ENCODE peak calls at places on chromosomes 7 and 10, in nine cellular contexts. P is fibroblast of pulmonary artery, L is HFFc6, K is fibroblast of mammary gland, U is uterus, M is heart right ventricle, J is left ventricle myocardium inferior, X is psoas muscle, A is glutamatergic neuron. R is an unnamed sample.
A peak's percentile ranks its signal among the peaks of the same experiment; 100 is the strongest.

GRCh38 chr7:55490099-55490498 is 82.2 kb downstream of the VOPP1 start:
- DNase-seq in P (no peak), L (no peak), K (no peak), U (no peak), M (no peak), J (no peak), X (no peak), A (no peak), R (no peak)

GRCh38 chr10:92240289-92241157 is 50.4 kb downstream of the CPEB3 start:
- DNase-seq in P (peak; percentile 82), L (peak; percentile 57), K (peak; percentile 64), U (peak; percentile 35), M (peak; percentile 80), J (no peak), X (peak; percentile 26), A (peak; percentile 30), R (peak; percentile 87)

GRCh38 chr10:36172574-36172973 is 530.5 kb upstream of the FZD8 start:
- DNase-seq in P (peak; percentile 69), L (no peak), K (peak; percentile 46), U (no peak), M (no peak), J (no peak), X (no peak), A (no peak), R (no peak)

GRCh38 chr10:68406111-68406814 is 814 bp downstream of the RUFY2 start:
- DNase-seq in P (peak; percentile 75), L (peak; percentile 43), K (peak; percentile 48), U (peak; percentile 52), M (peak; percentile 20), J (peak; percentile 48), X (peak; percentile 48), A (peak; percentile 82), R (peak; percentile 16)

GRCh38 chr7:69429817-69430501 is 168.3 kb upstream of the AUTS2 start:
- DNase-seq in P (peak; percentile 7), L (no peak), K (peak; percentile 78), U (peak; percentile 75), M (peak; percentile 64), J (peak; percentile 68), X (peak; percentile 69), A (no peak), R (no peak)

GRCh38 chr7:68770649-68771048 is 827.6 kb upstream of the AUTS2 start:
- DNase-seq in P (no peak), L (no peak), K (no peak), U (peak; percentile 12), M (peak; percentile 24), J (peak; percentile 69), X (peak; percentile 28), A (peak; percentile 37), R (no peak)

GRCh38 chr7:70744414-70744942 is 387.5 kb upstream of the GALNT17 start:
- DNase-seq in P (no peak), L (no peak), K (no peak), U (no peak), M (no peak), J (no peak), X (no peak), A (no peak), R (no peak)

GRCh38 chr10:114117728-114118127 is 56.3 kb downstream of the CCDC186 start:
- DNase-seq in P (no peak), L (no peak), K (no peak), U (no peak), M (no peak), J (no peak), X (no peak), A (no peak), R (no peak)

GRCh38 chr10:98846787-98847186 is 388.9 kb downstream of the HPSE2 start:
- DNase-seq in P (no peak), L (no peak), K (no peak), U (no peak), M (no peak), J (no peak), X (no peak), A (no peak), R (no peak)

GRCh38 chr10:98852686-98853085 is 383.0 kb downstream of the HPSE2 start:
- DNase-seq in P (no peak), L (no peak), K (peak; percentile 1), U (no peak), M (no peak), J (no peak), X (no peak), A (no peak), R (no peak)

GRCh38 chr10:98848361-98848760 is 387.3 kb downstream of the HPSE2 start:
- DNase-seq in P (no peak), L (peak; percentile 0), K (peak; percentile 1), U (no peak), M (no peak), J (no peak), X (no peak), A (no peak), R (no peak)
- TF ChIP-seq CTCF in P (no peak), L (no peak), K (no peak), U (no peak), M (no peak), J (no peak), X (no peak), A (no peak), R (no peak)

GRCh38 chr7:35437619-35438275 is 183.8 kb upstream of the TBX20 start:
- DNase-seq in P (no peak), L (no peak), K (no peak), U (no peak), M (no peak), J (peak; percentile 30), X (no peak), A (no peak), R (no peak)
- TF ChIP-seq CTCF in P (no peak), L (no peak), K (no peak), U (no peak), M (no peak), J (no peak), X (no peak), A (no peak), R (no peak)

GRCh38 chr10:24950439-24950838 is 2.0 kb downstream of the PRTFDC1 start:
- DNase-seq in P (no peak), L (no peak), K (no peak), U (no peak), M (no peak), J (no peak), X (no peak), A (peak; percentile 41), R (no peak)

GRCh38 chr10:24951201-24952145 is 933 bp downstream of the PRTFDC1 start:
- DNase-seq in P (no peak), L (peak; percentile 23), K (peak; percentile 56), U (peak; percentile 41), M (peak; percentile 24), J (no peak), X (no peak), A (peak; percentile 36), R (no peak)

GRCh38 chr10:24952146-24952700 is at the start of gene PRTFDC1:
- DNase-seq in P (no peak), L (peak; percentile 5), K (no peak), U (peak; percentile 63), M (peak; percentile 40), J (peak; percentile 56), X (peak; percentile 39), A (peak; percentile 74), R (peak; percentile 26)

GRCh38 chr10:24953350-24954074 is 1.1 kb upstream of the PRTFDC1 start:
- DNase-seq in P (peak; percentile 77), L (no peak), K (peak; percentile 89), U (no peak), M (no peak), J (no peak), X (no peak), A (no peak), R (peak; percentile 32)

GRCh38 chr10:24952701-24953349 is 419 bp upstream of the PRTFDC1 start:
- DNase-seq in P (peak; percentile 69), L (peak; percentile 52), K (peak; percentile 81), U (peak; percentile 60), M (peak; percentile 54), J (peak; percentile 42), X (peak; percentile 49), A (peak; percentile 80), R (peak; percentile 89)
- TF ChIP-seq CTCF in P (no peak), L (peak; percentile 61), K (no peak), U (no peak), M (peak; percentile 19), J (peak; percentile 61), X (peak; percentile 34), A (peak; percentile 66), R (no peak)

GRCh38 chr10:128116851-128117615 is 9.2 kb downstream of the MKI67 start:
- DNase-seq in P (no peak), L (peak; percentile 22), K (peak; percentile 63), U (no peak), M (no peak), J (no peak), X (no peak), A (no peak), R (no peak)
- TF ChIP-seq CTCF in P (peak; percentile 3), L (peak; percentile 65), K (peak; percentile 15), U (no peak), M (no peak), J (no peak), X (no peak), A (no peak), R (no peak)

DNA sequence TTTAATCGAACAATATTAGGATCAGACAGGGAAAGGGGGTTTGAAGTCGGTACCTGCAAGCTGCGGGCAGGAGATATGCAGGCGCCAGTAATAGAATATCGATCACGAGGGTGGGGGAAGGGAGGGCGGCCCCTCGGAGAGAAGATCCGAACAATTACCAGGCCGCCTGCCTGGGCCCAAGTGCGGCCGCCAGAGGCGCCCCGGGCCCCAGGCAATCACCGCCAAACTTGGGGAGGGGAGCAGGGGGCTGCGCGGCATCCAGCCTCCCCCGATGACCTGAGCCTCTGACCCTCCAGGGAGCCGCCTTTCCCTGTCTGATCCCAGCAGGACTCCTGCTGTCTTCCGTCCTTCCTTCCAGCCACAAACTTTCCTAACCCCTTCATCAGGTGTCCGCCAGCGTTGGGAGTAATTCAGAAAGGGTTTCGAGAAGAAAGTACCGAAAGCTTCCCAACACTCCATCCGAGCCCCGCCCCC is 1.1 kb downstream of the NKX1-2 start:
- DNase-seq in P (no peak), L (no peak), K (no peak), U (no peak), M (no peak), J (no peak), X (no peak), A (peak; percentile 67), R (no peak)
- TF ChIP-seq CTCF in P (no peak), L (peak; percentile 10), K (no peak), U (no peak), M (no peak), J (no peak), X (no peak), A (no peak), R (no peak)

GRCh38 chr7:17984288-17984687 is 43.4 kb downstream of the PRPS1L1 start:
- DNase-seq in P (no peak), L (no peak), K (no peak), U (no peak), M (no peak), J (no peak), X (no peak), A (no peak), R (no peak)

GRCh38 chr7:17983238-17984088 is 43.2 kb upstream of the SNX13 start:
- DNase-seq in P (no peak), L (no peak), K (no peak), U (no peak), M (no peak), J (no peak), X (no peak), A (no peak), R (no peak)

GRCh38 chr7:17986826-17987225 is 40.8 kb downstream of the PRPS1L1 start:
- DNase-seq in P (peak; percentile 86), L (peak; percentile 74), K (peak; percentile 79), U (no peak), M (no peak), J (no peak), X (no peak), A (no peak), R (no peak)

GRCh38 chr7:17988136-17988535 is 39.5 kb downstream of the PRPS1L1 start:
- DNase-seq in P (no peak), L (no peak), K (no peak), U (no peak), M (no peak), J (no peak), X (no peak), A (no peak), R (no peak)

GRCh38 chr7:17985473-17986239 is 42.0 kb downstream of the PRPS1L1 start:
- DNase-seq in P (no peak), L (no peak), K (no peak), U (no peak), M (no peak), J (no peak), X (no peak), A (no peak), R (no peak)
- TF ChIP-seq CTCF in P (no peak), L (no peak), K (no peak), U (no peak), M (no peak), J (no peak), X (no peak), A (no peak), R (no peak)

R was measured in lower leg skin.